ENCODE peak calls at places on chromosome 4, in ten cellular contexts. G is stimulated activated CD4-positive, alpha-beta T cell treated with anti-CD3 and anti-CD28 coated beads, Interleukin-4, amount 100 ng/mL, for 4 hours; K is dorsolateral prefrontal cortex; B is CD4-positive, CD25-positive, alpha-beta regulatory T cell; D is ovary; U is activated CD4-positive, alpha-beta T cell treated with anti-CD3 and anti-CD28 coated beads, Interleukin-2, amount 50 U/mL, for 4 hours; P is NCI-H460; C is NT2/D1; Y is NCI-H187 treated with DMSO at 0.1 percent for 48 hours; T is NB4. Q is an unnamed sample.

GRCh38 chr4:158193171-158193749 is 17.0 kb upstream of the TMEM144 start:
- DNase-seq in G (no peak), K (no peak), B (no peak), D (no peak), U (no peak), P (peak), C (no peak), Y (no peak), T (peak), Q (peak)

GRCh38 chr4:796206-796605 is 29.7 kb downstream of the CPLX1 start:
- DNase-seq in G (no peak), K (no peak), B (no peak), D (no peak), U (no peak), P (no peak), C (no peak), Y (no peak), T (no peak), Q (no peak)

GRCh38 chr4:100098011-100098545 is 92.2 kb downstream of the DDIT4L start:
- DNase-seq in G (no peak), K (no peak), B (no peak), D (no peak), U (no peak), P (no peak), C (no peak), Y (no peak), T (no peak), Q (no peak)

GRCh38 chr4:76309939-76310549 is 3.5 kb downstream of the STBD1 start:
- DNase-seq in G (no peak), K (no peak), B (no peak), D (no peak), U (no peak), P (no peak), C (no peak), Y (no peak), T (no peak), Q (no peak)

GRCh38 chr4:107034982-107035710 is 967 bp downstream of the DKK2 start:
- DNase-seq in G (no peak), K (peak), B (no peak), D (peak), U (no peak), P (no peak), C (no peak), Y (no peak), T (no peak), Q (peak)

GRCh38 chr4:74534121-74534520 is 89.2 kb downstream of the AREG start:
- DNase-seq in G (no peak), K (no peak), B (no peak), D (no peak), U (no peak), P (no peak), C (no peak), Y (no peak), T (no peak), Q (no peak)

GRCh38 chr4:177505171-177505615 is 63.0 kb upstream of the AGA start:
- DNase-seq in G (no peak), K (no peak), B (no peak), D (no peak), U (no peak), P (no peak), C (no peak), Y (no peak), T (peak), Q (no peak)

GRCh38 chr4:136009258-136009832 is 1522.9 kb downstream of the PCDH18 start:
- DNase-seq in G (no peak), K (no peak), B (no peak), D (no peak), U (no peak), P (peak), C (no peak), Y (no peak), T (no peak), Q (no peak)

GRCh38 chr4:176781739-176782100 is 11.0 kb downstream of the VEGFC start:
- DNase-seq in G (no peak), K (no peak), B (no peak), D (no peak), U (no peak), P (no peak), C (no peak), Y (no peak), T (no peak), Q (no peak)

GRCh38 chr4:108586778-108587177 is 33.6 kb upstream of the RPL34 start:
- DNase-seq in G (no peak), K (no peak), B (no peak), D (no peak), U (no peak), P (no peak), C (no peak), Y (no peak), T (no peak), Q (no peak)

GRCh38 chr4:52106701-52107100 is 55.6 kb downstream of the SPATA18 start:
- DNase-seq in G (no peak), K (no peak), B (no peak), D (no peak), U (no peak), P (no peak), C (no peak), Y (no peak), T (no peak), Q (peak)

GRCh38 chr4:168188754-168189153 is 96.4 kb downstream of the ANXA10 start:
- DNase-seq in G (no peak), K (no peak), B (no peak), D (no peak), U (no peak), P (no peak), C (no peak), Y (no peak), T (no peak), Q (no peak)

GRCh38 chr4:33780952-33781655 is 2463.2 kb downstream of the ARAP2 start:
- DNase-seq in G (no peak), K (no peak), B (no peak), D (no peak), U (no peak), P (no peak), C (no peak), Y (no peak), T (no peak), Q (peak)

GRCh38 chr4:8323947-8324555 is 54.5 kb downstream of the HTRA3 start:
- DNase-seq in G (no peak), K (peak), B (no peak), D (no peak), U (no peak), P (no peak), C (no peak), Y (no peak), T (no peak), Q (no peak)

GRCh38 chr4:8820178-8821102 is 51.2 kb downstream of the HMX1 start:
- DNase-seq in G (no peak), K (peak), B (no peak), D (peak), U (no peak), P (no peak), C (no peak), Y (no peak), T (no peak), Q (no peak)

GRCh38 chr4:140743194-140743931 is 12.8 kb downstream of the TBC1D9 start:
- DNase-seq in G (no peak), K (no peak), B (no peak), D (no peak), U (no peak), P (no peak), C (no peak), Y (no peak), T (no peak), Q (peak)

GRCh38 chr4:38125816-38126215 is 165.6 kb downstream of the PTTG2 start:
- DNase-seq in G (no peak), K (no peak), B (no peak), D (no peak), U (no peak), P (no peak), C (no peak), Y (no peak), T (no peak), Q (no peak)

GRCh38 chr4:8136529-8136928 is 22.1 kb downstream of the ABLIM2 start:
- DNase-seq in G (no peak), K (no peak), B (no peak), D (no peak), U (no peak), P (no peak), C (no peak), Y (no peak), T (no peak), Q (no peak)

GRCh38 chr4:153348006-153348405 is 3.5 kb downstream of the MND1 start:
- DNase-seq in G (no peak), K (no peak), B (no peak), D (no peak), U (no peak), P (no peak), C (no peak), Y (no peak), T (no peak), Q (no peak)

GRCh38 chr4:153651961-153652784 is 31.9 kb upstream of the TLR2 start:
- DNase-seq in G (peak), K (no peak), B (no peak), D (no peak), U (no peak), P (no peak), C (no peak), Y (no peak), T (peak), Q (no peak)

GRCh38 chr4:173526034-173526482 is 4.0 kb downstream of the HAND2 start:
- DNase-seq in G (no peak), K (no peak), B (no peak), D (no peak), U (no peak), P (no peak), C (no peak), Y (no peak), T (no peak), Q (no peak)

GRCh38 chr4:168900080-168900479 is 110.0 kb downstream of the CBR4 start:
- DNase-seq in G (no peak), K (no peak), B (no peak), D (no peak), U (no peak), P (no peak), C (no peak), Y (no peak), T (no peak), Q (peak)

GRCh38 chr4:150178161-150178560 is 99.9 kb downstream of the DCLK2 start:
- DNase-seq in G (no peak), K (no peak), B (no peak), D (no peak), U (no peak), P (no peak), C (no peak), Y (no peak), T (no peak), Q (no peak)

GRCh38 chr4:40199179-40199670 is 2.4 kb downstream of the RHOH start:
- DNase-seq in G (no peak), K (no peak), B (no peak), D (no peak), U (no peak), P (no peak), C (no peak), Y (no peak), T (no peak), Q (no peak)

GRCh38 chr4:6079965-6080364 is 61.7 kb upstream of the C4orf50 start:
- DNase-seq in G (no peak), K (no peak), B (no peak), D (no peak), U (no peak), P (no peak), C (no peak), Y (no peak), T (no peak), Q (no peak)

GRCh38 chr4:136241221-136241986 is 1290.9 kb downstream of the PCDH18 start:
- DNase-seq in G (no peak), K (no peak), B (no peak), D (no peak), U (no peak), P (no peak), C (no peak), Y (no peak), T (no peak), Q (no peak)

GRCh38 chr4:39660045-39660444 is 21.4 kb upstream of the SMIM14 start:
- DNase-seq in G (no peak), K (no peak), B (no peak), D (no peak), U (no peak), P (no peak), C (no peak), Y (no peak), T (peak), Q (peak)

GRCh38 chr4:146165840-146166239 is 9.7 kb upstream of the LSM6 start:
- DNase-seq in G (no peak), K (no peak), B (no peak), D (no peak), U (no peak), P (no peak), C (no peak), Y (no peak), T (no peak), Q (peak)

GRCh38 chr4:141158219-141158618 is 24.9 kb upstream of the RNF150 start:
- DNase-seq in G (no peak), K (no peak), B (no peak), D (no peak), U (no peak), P (peak), C (peak), Y (no peak), T (peak), Q (peak)

GRCh38 chr4:37675587-37676290 is 10.4 kb downstream of the RELL1 start:
- DNase-seq in G (no peak), K (no peak), B (no peak), D (no peak), U (no peak), P (no peak), C (no peak), Y (no peak), T (no peak), Q (no peak)